ENCODE peak calls at places on chromosomes 5 and 9, in ten cellular contexts. One of them, this sample, is unnamed.

GRCh38 chr5:90390933-90391332 is 18.6 kb downstream of the CETN3 start:
- DNase-seq in AG09309: no peak
- DNase-seq in activated T-cell treated with anti-CD3 and anti-CD28 coated beads, Interleukin-2, amount 50 U/mL, for 72 hours: no peak
- DNase-seq in progenitor cell of endocrine pancreas: no peak
- DNase-seq in brain microvascular endothelial cell: no peak
- DNase-seq in hypothalamus: no peak
- DNase-seq in DMS153: no peak
- DNase-seq in AG09319: no peak
- DNase-seq in AG10803: peak; percentile 28
- DNase-seq in T-helper 2 cell: no peak
- DNase-seq in this sample: no peak

GRCh38 chr9:121876658-121877271 is 216.3 kb downstream of the TTLL11 start:
- DNase-seq in AG09309: peak; percentile 33
- DNase-seq in activated T-cell treated with anti-CD3 and anti-CD28 coated beads, Interleukin-2, amount 50 U/mL, for 72 hours: no peak
- DNase-seq in progenitor cell of endocrine pancreas: no peak
- DNase-seq in brain microvascular endothelial cell: peak; percentile 82
- DNase-seq in hypothalamus: no peak
- DNase-seq in DMS153: no peak
- DNase-seq in AG09319: peak; percentile 18
- DNase-seq in AG10803: peak; percentile 68
- DNase-seq in T-helper 2 cell: no peak
- DNase-seq in this sample: no peak

GRCh38 chr9:18658764-18659705 is 185.1 kb downstream of the ADAMTSL1 start:
- DNase-seq in AG09309: peak; percentile 44
- DNase-seq in activated T-cell treated with anti-CD3 and anti-CD28 coated beads, Interleukin-2, amount 50 U/mL, for 72 hours: no peak
- DNase-seq in progenitor cell of endocrine pancreas: no peak
- DNase-seq in brain microvascular endothelial cell: no peak
- DNase-seq in hypothalamus: no peak
- DNase-seq in DMS153: no peak
- DNase-seq in AG09319: peak; percentile 22
- DNase-seq in AG10803: peak; percentile 85
- DNase-seq in T-helper 2 cell: no peak
- DNase-seq in this sample: no peak

GRCh38 chr9:34413229-34413852 is 36.6 kb upstream of the MYORG start:
- DNase-seq in AG09309: no peak
- DNase-seq in activated T-cell treated with anti-CD3 and anti-CD28 coated beads, Interleukin-2, amount 50 U/mL, for 72 hours: peak; percentile 41
- DNase-seq in progenitor cell of endocrine pancreas: peak; percentile 64
- DNase-seq in brain microvascular endothelial cell: peak; percentile 45
- DNase-seq in hypothalamus: no peak
- DNase-seq in DMS153: no peak
- DNase-seq in AG09319: no peak
- DNase-seq in AG10803: peak; percentile 24
- DNase-seq in T-helper 2 cell: no peak
- DNase-seq in this sample: peak; percentile 46

GRCh38 chr9:19085295-19085694 is 17.4 kb downstream of the HAUS6 start:
- DNase-seq in AG09309: no peak
- DNase-seq in activated T-cell treated with anti-CD3 and anti-CD28 coated beads, Interleukin-2, amount 50 U/mL, for 72 hours: no peak
- DNase-seq in progenitor cell of endocrine pancreas: no peak
- DNase-seq in brain microvascular endothelial cell: no peak
- DNase-seq in hypothalamus: no peak
- DNase-seq in DMS153: peak; percentile 1
- DNase-seq in AG09319: no peak
- DNase-seq in AG10803: peak; percentile 27
- DNase-seq in T-helper 2 cell: peak; percentile 24
- DNase-seq in this sample: no peak

GRCh38 chr9:91395553-91396470 is 27.8 kb downstream of the NFIL3 start:
- DNase-seq in AG09309: peak; percentile 66
- DNase-seq in activated T-cell treated with anti-CD3 and anti-CD28 coated beads, Interleukin-2, amount 50 U/mL, for 72 hours: peak; percentile 28
- DNase-seq in progenitor cell of endocrine pancreas: no peak
- DNase-seq in brain microvascular endothelial cell: peak; percentile 59
- DNase-seq in hypothalamus: no peak
- DNase-seq in DMS153: no peak
- DNase-seq in AG09319: no peak
- DNase-seq in AG10803: peak; percentile 91
- DNase-seq in T-helper 2 cell: no peak
- DNase-seq in this sample: peak; percentile 29

GRCh38 chr9:105044458-105044857 is 116.5 kb upstream of the ABCA1 start:
- DNase-seq in AG09309: no peak
- DNase-seq in activated T-cell treated with anti-CD3 and anti-CD28 coated beads, Interleukin-2, amount 50 U/mL, for 72 hours: no peak
- DNase-seq in progenitor cell of endocrine pancreas: no peak
- DNase-seq in brain microvascular endothelial cell: no peak
- DNase-seq in hypothalamus: no peak
- DNase-seq in DMS153: no peak
- DNase-seq in AG09319: no peak
- DNase-seq in AG10803: no peak
- DNase-seq in T-helper 2 cell: no peak
- DNase-seq in this sample: no peak

GRCh38 chr5:81819556-81820314 is 68.8 kb upstream of the SSBP2 start:
- DNase-seq in AG09309: no peak
- DNase-seq in activated T-cell treated with anti-CD3 and anti-CD28 coated beads, Interleukin-2, amount 50 U/mL, for 72 hours: no peak
- DNase-seq in progenitor cell of endocrine pancreas: no peak
- DNase-seq in brain microvascular endothelial cell: peak; percentile 39
- DNase-seq in hypothalamus: no peak
- DNase-seq in DMS153: no peak
- DNase-seq in AG09319: no peak
- DNase-seq in AG10803: no peak
- DNase-seq in T-helper 2 cell: no peak
- DNase-seq in this sample: no peak

GRCh38 chr5:1763548-1763911 is 36.1 kb downstream of the MRPL36 start:
- DNase-seq in AG09309: peak; percentile 35
- DNase-seq in activated T-cell treated with anti-CD3 and anti-CD28 coated beads, Interleukin-2, amount 50 U/mL, for 72 hours: peak; percentile 47
- DNase-seq in progenitor cell of endocrine pancreas: no peak
- DNase-seq in brain microvascular endothelial cell: peak; percentile 71
- DNase-seq in hypothalamus: no peak
- DNase-seq in DMS153: peak; percentile 7
- DNase-seq in AG09319: peak; percentile 32
- DNase-seq in AG10803: peak; percentile 78
- DNase-seq in T-helper 2 cell: no peak
- DNase-seq in this sample: peak; percentile 47

GRCh38 chr5:12109075-12109688 is 204.9 kb upstream of the CTNND2 start:
- DNase-seq in AG09309: no peak
- DNase-seq in activated T-cell treated with anti-CD3 and anti-CD28 coated beads, Interleukin-2, amount 50 U/mL, for 72 hours: no peak
- DNase-seq in progenitor cell of endocrine pancreas: no peak
- DNase-seq in brain microvascular endothelial cell: no peak
- DNase-seq in hypothalamus: no peak
- DNase-seq in DMS153: no peak
- DNase-seq in AG09319: no peak
- DNase-seq in AG10803: no peak
- DNase-seq in T-helper 2 cell: no peak
- DNase-seq in this sample: no peak

GRCh38 chr9:133107961-133108793 is 12.9 kb downstream of the RALGDS start:
- DNase-seq in AG09309: no peak
- DNase-seq in activated T-cell treated with anti-CD3 and anti-CD28 coated beads, Interleukin-2, amount 50 U/mL, for 72 hours: no peak
- DNase-seq in progenitor cell of endocrine pancreas: no peak
- DNase-seq in brain microvascular endothelial cell: no peak
- DNase-seq in hypothalamus: no peak
- DNase-seq in DMS153: no peak
- DNase-seq in AG09319: no peak
- DNase-seq in AG10803: no peak
- DNase-seq in T-helper 2 cell: no peak
- DNase-seq in this sample: no peak

GRCh38 chr5:53041071-53041692 is 52.0 kb downstream of the ITGA2 start:
- DNase-seq in AG09309: no peak
- DNase-seq in activated T-cell treated with anti-CD3 and anti-CD28 coated beads, Interleukin-2, amount 50 U/mL, for 72 hours: peak; percentile 41
- DNase-seq in progenitor cell of endocrine pancreas: no peak
- DNase-seq in brain microvascular endothelial cell: peak; percentile 63
- DNase-seq in hypothalamus: no peak
- DNase-seq in DMS153: no peak
- DNase-seq in AG09319: no peak
- DNase-seq in AG10803: no peak
- DNase-seq in T-helper 2 cell: peak; percentile 4
- DNase-seq in this sample: peak; percentile 48

GRCh38 chr5:127685662-127686061 is 17.5 kb upstream of the CCDC192 start:
- DNase-seq in AG09309: no peak
- DNase-seq in activated T-cell treated with anti-CD3 and anti-CD28 coated beads, Interleukin-2, amount 50 U/mL, for 72 hours: no peak
- DNase-seq in progenitor cell of endocrine pancreas: no peak
- DNase-seq in brain microvascular endothelial cell: no peak
- DNase-seq in hypothalamus: no peak
- DNase-seq in DMS153: no peak
- DNase-seq in AG09319: no peak
- DNase-seq in AG10803: no peak
- DNase-seq in T-helper 2 cell: no peak
- DNase-seq in this sample: no peak

GRCh38 chr9:121557581-121558422 is 58.2 kb upstream of the GGTA1 start:
- DNase-seq in AG09309: peak; percentile 57
- DNase-seq in activated T-cell treated with anti-CD3 and anti-CD28 coated beads, Interleukin-2, amount 50 U/mL, for 72 hours: no peak
- DNase-seq in progenitor cell of endocrine pancreas: no peak
- DNase-seq in brain microvascular endothelial cell: peak; percentile 90
- DNase-seq in hypothalamus: no peak
- DNase-seq in DMS153: peak; percentile 32
- DNase-seq in AG09319: peak; percentile 64
- DNase-seq in AG10803: peak; percentile 91
- DNase-seq in T-helper 2 cell: no peak
- DNase-seq in this sample: peak; percentile 37

GRCh38 chr5:150514708-150515211 is 6.8 kb downstream of the NDST1 start:
- DNase-seq in AG09309: no peak
- DNase-seq in activated T-cell treated with anti-CD3 and anti-CD28 coated beads, Interleukin-2, amount 50 U/mL, for 72 hours: no peak
- DNase-seq in progenitor cell of endocrine pancreas: no peak
- DNase-seq in brain microvascular endothelial cell: peak; percentile 57
- DNase-seq in hypothalamus: no peak
- DNase-seq in DMS153: no peak
- DNase-seq in AG09319: no peak
- DNase-seq in AG10803: peak; percentile 42
- DNase-seq in T-helper 2 cell: no peak
- DNase-seq in this sample: no peak

GRCh38 chr5:179262126-179262920 is 82.9 kb downstream of the ADAMTS2 start:
- DNase-seq in AG09309: no peak
- DNase-seq in activated T-cell treated with anti-CD3 and anti-CD28 coated beads, Interleukin-2, amount 50 U/mL, for 72 hours: no peak
- DNase-seq in progenitor cell of endocrine pancreas: no peak
- DNase-seq in brain microvascular endothelial cell: no peak
- DNase-seq in hypothalamus: no peak
- DNase-seq in DMS153: no peak
- DNase-seq in AG09319: no peak
- DNase-seq in AG10803: no peak
- DNase-seq in T-helper 2 cell: no peak
- DNase-seq in this sample: no peak

GRCh38 chr9:93244510-93245436 is 60.8 kb downstream of the WNK2 start:
- DNase-seq in AG09309: no peak
- DNase-seq in activated T-cell treated with anti-CD3 and anti-CD28 coated beads, Interleukin-2, amount 50 U/mL, for 72 hours: no peak
- DNase-seq in progenitor cell of endocrine pancreas: no peak
- DNase-seq in brain microvascular endothelial cell: no peak
- DNase-seq in hypothalamus: no peak
- DNase-seq in DMS153: no peak
- DNase-seq in AG09319: no peak
- DNase-seq in AG10803: no peak
- DNase-seq in T-helper 2 cell: peak; percentile 13
- DNase-seq in this sample: no peak

GRCh38 chr5:132065951-132066701 is 5.7 kb downstream of the IL3 start:
- DNase-seq in AG09309: no peak
- DNase-seq in activated T-cell treated with anti-CD3 and anti-CD28 coated beads, Interleukin-2, amount 50 U/mL, for 72 hours: no peak
- DNase-seq in progenitor cell of endocrine pancreas: no peak
- DNase-seq in brain microvascular endothelial cell: no peak
- DNase-seq in hypothalamus: no peak
- DNase-seq in DMS153: no peak
- DNase-seq in AG09319: no peak
- DNase-seq in AG10803: no peak
- DNase-seq in T-helper 2 cell: no peak
- DNase-seq in this sample: no peak

GRCh38 chr5:158923799-158924551 is 175.7 kb downstream of the EBF1 start:
- DNase-seq in AG09309: no peak
- DNase-seq in activated T-cell treated with anti-CD3 and anti-CD28 coated beads, Interleukin-2, amount 50 U/mL, for 72 hours: no peak
- DNase-seq in progenitor cell of endocrine pancreas: no peak
- DNase-seq in brain microvascular endothelial cell: no peak
- DNase-seq in hypothalamus: no peak
- DNase-seq in DMS153: no peak
- DNase-seq in AG09319: no peak
- DNase-seq in AG10803: no peak
- DNase-seq in T-helper 2 cell: no peak
- DNase-seq in this sample: no peak

GRCh38 chr5:10633271-10634049 is 69.6 kb downstream of the ANKRD33B start:
- DNase-seq in AG09309: no peak
- DNase-seq in activated T-cell treated with anti-CD3 and anti-CD28 coated beads, Interleukin-2, amount 50 U/mL, for 72 hours: peak; percentile 16
- DNase-seq in progenitor cell of endocrine pancreas: no peak
- DNase-seq in brain microvascular endothelial cell: no peak
- DNase-seq in hypothalamus: no peak
- DNase-seq in DMS153: no peak
- DNase-seq in AG09319: no peak
- DNase-seq in AG10803: no peak
- DNase-seq in T-helper 2 cell: peak; percentile 32
- DNase-seq in this sample: peak; percentile 74

GRCh38 chr5:139470821-139471300 is at the start of gene SMIM33:
- DNase-seq in AG09309: no peak
- DNase-seq in activated T-cell treated with anti-CD3 and anti-CD28 coated beads, Interleukin-2, amount 50 U/mL, for 72 hours: no peak
- DNase-seq in progenitor cell of endocrine pancreas: no peak
- DNase-seq in brain microvascular endothelial cell: no peak
- DNase-seq in hypothalamus: no peak
- DNase-seq in DMS153: no peak
- DNase-seq in AG09319: no peak
- DNase-seq in AG10803: no peak
- DNase-seq in T-helper 2 cell: peak; percentile 46
- DNase-seq in this sample: peak; percentile 56

GRCh38 chr5:179343902-179344300 is 1.4 kb downstream of the ADAMTS2 start:
- DNase-seq in AG09309: no peak
- DNase-seq in activated T-cell treated with anti-CD3 and anti-CD28 coated beads, Interleukin-2, amount 50 U/mL, for 72 hours: peak; percentile 22
- DNase-seq in progenitor cell of endocrine pancreas: peak; percentile 64
- DNase-seq in brain microvascular endothelial cell: peak; percentile 27
- DNase-seq in hypothalamus: no peak
- DNase-seq in DMS153: no peak
- DNase-seq in AG09319: no peak
- DNase-seq in AG10803: peak; percentile 57
- DNase-seq in T-helper 2 cell: no peak
- DNase-seq in this sample: no peak

GRCh38 chr5:78642701-78643100 is 5.9 kb downstream of the LHFPL2 start:
- DNase-seq in AG09309: no peak
- DNase-seq in activated T-cell treated with anti-CD3 and anti-CD28 coated beads, Interleukin-2, amount 50 U/mL, for 72 hours: no peak
- DNase-seq in progenitor cell of endocrine pancreas: no peak
- DNase-seq in brain microvascular endothelial cell: no peak
- DNase-seq in hypothalamus: no peak
- DNase-seq in DMS153: no peak
- DNase-seq in AG09319: no peak
- DNase-seq in AG10803: no peak
- DNase-seq in T-helper 2 cell: no peak
- DNase-seq in this sample: no peak

GRCh38 chr9:91824591-91825339 is 125.3 kb downstream of the ROR2 start:
- DNase-seq in AG09309: no peak
- DNase-seq in activated T-cell treated with anti-CD3 and anti-CD28 coated beads, Interleukin-2, amount 50 U/mL, for 72 hours: no peak
- DNase-seq in progenitor cell of endocrine pancreas: no peak
- DNase-seq in brain microvascular endothelial cell: no peak
- DNase-seq in hypothalamus: no peak
- DNase-seq in DMS153: no peak
- DNase-seq in AG09319: peak; percentile 57
- DNase-seq in AG10803: peak; percentile 88
- DNase-seq in T-helper 2 cell: no peak
- DNase-seq in this sample: no peak

GRCh38 chr5:63831381-63831780 is 130.9 kb downstream of the HTR1A start:
- DNase-seq in AG09309: no peak
- DNase-seq in activated T-cell treated with anti-CD3 and anti-CD28 coated beads, Interleukin-2, amount 50 U/mL, for 72 hours: no peak
- DNase-seq in progenitor cell of endocrine pancreas: no peak
- DNase-seq in brain microvascular endothelial cell: no peak
- DNase-seq in hypothalamus: no peak
- DNase-seq in DMS153: no peak
- DNase-seq in AG09319: no peak
- DNase-seq in AG10803: no peak
- DNase-seq in T-helper 2 cell: no peak
- DNase-seq in this sample: no peak

GRCh38 chr5:78984020-78984610 is 995 bp downstream of the ARSB start:
- DNase-seq in AG09309: no peak
- DNase-seq in activated T-cell treated with anti-CD3 and anti-CD28 coated beads, Interleukin-2, amount 50 U/mL, for 72 hours: no peak
- DNase-seq in progenitor cell of endocrine pancreas: no peak
- DNase-seq in brain microvascular endothelial cell: peak; percentile 4
- DNase-seq in hypothalamus: no peak
- DNase-seq in DMS153: no peak
- DNase-seq in AG09319: no peak
- DNase-seq in AG10803: peak; percentile 17
- DNase-seq in T-helper 2 cell: no peak
- DNase-seq in this sample: no peak

GRCh38 chr5:143968071-143968878 is 156.3 kb downstream of the HMHB1 start:
- DNase-seq in AG09309: peak; percentile 82
- DNase-seq in activated T-cell treated with anti-CD3 and anti-CD28 coated beads, Interleukin-2, amount 50 U/mL, for 72 hours: peak; percentile 1
- DNase-seq in progenitor cell of endocrine pancreas: no peak
- DNase-seq in brain microvascular endothelial cell: peak; percentile 39
- DNase-seq in hypothalamus: no peak
- DNase-seq in DMS153: peak; percentile 16
- DNase-seq in AG09319: peak; percentile 56
- DNase-seq in AG10803: peak; percentile 94
- DNase-seq in T-helper 2 cell: no peak
- DNase-seq in this sample: no peak

GRCh38 chr9:95048225-95049087 is 269.1 kb downstream of the FANCC start:
- DNase-seq in AG09309: no peak
- DNase-seq in activated T-cell treated with anti-CD3 and anti-CD28 coated beads, Interleukin-2, amount 50 U/mL, for 72 hours: peak; percentile 51
- DNase-seq in progenitor cell of endocrine pancreas: peak; percentile 37
- DNase-seq in brain microvascular endothelial cell: no peak
- DNase-seq in hypothalamus: no peak
- DNase-seq in DMS153: peak; percentile 7
- DNase-seq in AG09319: no peak
- DNase-seq in AG10803: peak; percentile 29
- DNase-seq in T-helper 2 cell: no peak
- DNase-seq in this sample: peak; percentile 63

This sample was measured in activated CD4-positive, alpha-beta memory T cell treated with anti-CD3 and anti-CD28 coated beads, Interleukin-2, amount 10 ng/mL, durations not matched to agents 7 days and 5 days.